ENCODE peak calls at places on chromosome 19, in ten cellular contexts. D is GM23338; U is HFF-Myc; Q is mammary epithelial cell; M is foreskin keratinocyte; N is dorsolateral prefrontal cortex; P is AG04450; O is AG09319; F is CD8-positive, alpha-beta T cell; I is brain microvascular endothelial cell. V is an unnamed sample.

GRCh38 chr19:49875801-49876421 is 1.2 kb downstream of the AKT1S1 start:
- DNase-seq in M (no peak), Q (no peak), I (no peak), P (no peak), F (peak), N (peak), U (no peak), O (no peak), D (peak), V (peak)

GRCh38 chr19:34577531-34578101 is 96.1 kb downstream of the WTIP start:
- DNase-seq in D (peak), U (no peak), Q (no peak), O (no peak), P (no peak), N (no peak), F (no peak), M (no peak), I (no peak), V (no peak)

GRCh38 chr19:55036058-55036457 is 2.0 kb downstream of the GP6 start:
- DNase-seq in I (no peak), N (no peak), P (no peak), D (no peak), F (no peak), U (no peak), Q (no peak), M (no peak), O (no peak), V (no peak)

GRCh38 chr19:30476997-30477396 is 104.8 kb downstream of the ZNF536 start:
- DNase-seq in U (no peak), M (no peak), F (no peak), D (no peak), I (no peak), P (no peak), N (no peak), O (no peak), Q (no peak), V (no peak)

GRCh38 chr19:54373781-54374266 is 9.1 kb upstream of the LAIR1 start:
- DNase-seq in O (no peak), U (no peak), D (no peak), M (no peak), Q (no peak), N (no peak), P (no peak), I (no peak), F (no peak), V (no peak)

GRCh38 chr19:30669329-30670010 is 297.3 kb downstream of the ZNF536 start:
- DNase-seq in P (no peak), Q (peak), D (peak), U (no peak), I (peak), N (peak), O (no peak), F (peak), M (no peak), V (peak)

GRCh38 chr19:398719-399118 is 10.2 kb downstream of the C2CD4C start:
- DNase-seq in Q (no peak), M (no peak), I (no peak), U (no peak), D (no peak), N (no peak), P (no peak), O (no peak), F (no peak), V (no peak)

GRCh38 chr19:49357186-49357585 is 5.0 kb downstream of the TEAD2 start:
- DNase-seq in Q (no peak), P (no peak), M (no peak), D (no peak), O (no peak), U (no peak), F (no peak), I (no peak), N (no peak), V (no peak)

GRCh38 chr19:36605101-36605838 is at the start of gene ZNF382:
- DNase-seq in P (peak), Q (peak), I (peak), N (peak), M (peak), F (peak), U (no peak), D (peak), O (peak), V (peak)

GRCh38 chr19:19096641-19097627 is 33.1 kb downstream of the SLC25A42 start:
- DNase-seq in N (no peak), O (no peak), F (no peak), D (no peak), U (no peak), P (no peak), I (no peak), Q (no peak), M (no peak), V (no peak)

GRCh38 chr19:53308339-53308811 is 25.2 kb upstream of the ZNF845 start:
- DNase-seq in U (no peak), Q (no peak), I (no peak), F (no peak), O (no peak), P (no peak), D (peak), M (no peak), N (no peak), V (no peak)

GRCh38 chr19:29810504-29810871 is 1.3 kb upstream of the CCNE1 start:
- DNase-seq in Q (peak), F (no peak), P (no peak), D (no peak), I (peak), U (no peak), N (no peak), M (peak), O (no peak), V (no peak)

GRCh38 chr19:44592451-44592890 is 20.9 kb upstream of the IGSF23 start:
- DNase-seq in O (no peak), I (no peak), Q (no peak), U (no peak), P (no peak), D (no peak), F (no peak), M (no peak), N (no peak), V (no peak)

GRCh38 chr19:46825731-46826055 is 25.0 kb downstream of the AP2S1 start:
- DNase-seq in O (no peak), Q (peak), N (no peak), M (peak), D (no peak), U (no peak), I (no peak), P (no peak), F (no peak), V (no peak)

GRCh38 chr19:48169585-48169973 is 565 bp downstream of the LIG1 start:
- DNase-seq in U (no peak), P (peak), F (peak), Q (peak), I (peak), D (peak), O (peak), N (peak), M (peak), V (peak)

GRCh38 chr19:364496-365287 is 20.1 kb upstream of the MIER2 start:
- DNase-seq in U (no peak), N (peak), P (no peak), I (no peak), F (no peak), Q (no peak), D (no peak), O (no peak), M (no peak), V (no peak)

GRCh38 chr19:49988433-49988832 is 27.5 kb upstream of the SIGLEC11 start:
- DNase-seq in U (no peak), D (no peak), M (peak), F (no peak), P (peak), O (no peak), Q (peak), N (peak), I (peak), V (no peak)

GRCh38 chr19:33293255-33294057 is 8.9 kb downstream of the CEBPA start:
- DNase-seq in M (peak), N (no peak), Q (peak), I (peak), P (peak), O (peak), F (no peak), U (no peak), D (no peak), V (no peak)

GRCh38 chr19:13850910-13851753 is 25.8 kb upstream of the NANOS3 start:
- DNase-seq in M (peak), O (peak), D (no peak), N (peak), F (peak), U (peak), P (peak), I (peak), Q (peak), V (no peak)

GRCh38 chr19:17872251-17873001 is 681 bp downstream of the SLC5A5 start:
- DNase-seq in N (no peak), O (no peak), I (no peak), U (no peak), Q (no peak), F (no peak), D (peak), P (no peak), M (no peak), V (no peak)

GRCh38 chr19:49017666-49018351 is 918 bp upstream of the LHB start:
- DNase-seq in D (peak), U (peak), I (peak), Q (no peak), M (no peak), N (no peak), O (no peak), F (peak), P (no peak), V (peak)

GRCh38 chr19:1087813-1088418 is 7.3 kb downstream of the POLR2E start:
- DNase-seq in N (peak), D (no peak), Q (no peak), O (no peak), I (no peak), M (no peak), P (no peak), U (no peak), F (no peak), V (no peak)

GRCh38 chr19:7869453-7869909 is 4.7 kb downstream of the PRR36 start:
- DNase-seq in O (no peak), I (no peak), D (peak), F (peak), Q (peak), U (no peak), N (no peak), P (no peak), M (peak), V (peak)

GRCh38 chr19:18514800-18515682 is 6.8 kb downstream of the ELL start:
- DNase-seq in O (no peak), I (peak), Q (no peak), P (no peak), D (no peak), M (peak), U (no peak), N (no peak), F (no peak), V (no peak)

GRCh38 chr19:47561440-47562045 is 11.4 kb downstream of the ZNF541 start:
- DNase-seq in I (no peak), P (no peak), M (no peak), O (no peak), F (no peak), U (no peak), Q (no peak), N (no peak), D (no peak), V (no peak)

GRCh38 chr19:18762125-18763023 is 28.7 kb downstream of the COMP start:
- DNase-seq in F (no peak), M (peak), U (no peak), Q (peak), O (no peak), N (no peak), D (peak), I (no peak), P (no peak), V (no peak)

GRCh38 chr19:17796013-17796837 is 1.3 kb downstream of the B3GNT3 start:
- DNase-seq in F (no peak), I (no peak), P (no peak), U (no peak), N (no peak), D (no peak), M (no peak), O (no peak), Q (peak), V (no peak)

GRCh38 chr19:45179063-45179847 is 671 bp downstream of the BLOC1S3 start:
- DNase-seq in D (no peak), Q (peak), P (no peak), N (no peak), F (peak), M (no peak), O (no peak), I (no peak), U (no peak), V (peak)

GRCh38 chr19:10643166-10643967 is 10.8 kb upstream of the ILF3 start:
- DNase-seq in F (no peak), Q (no peak), O (no peak), U (no peak), P (no peak), N (no peak), M (no peak), D (no peak), I (no peak), V (peak)

GRCh38 chr19:42246143-42246868 is 3.9 kb upstream of the GSK3A start:
- DNase-seq in U (no peak), D (peak), F (no peak), N (peak), P (peak), M (peak), Q (peak), I (peak), O (peak), V (no peak)

GRCh38 chr19:3783660-3784584 is 2.3 kb downstream of the MATK start:
- DNase-seq in M (no peak), Q (no peak), F (peak), U (no peak), O (no peak), N (no peak), P (no peak), I (no peak), D (peak), V (no peak)

GRCh38 chr19:18939922-18940775 is 868 bp downstream of the HOMER3 start:
- DNase-seq in P (no peak), U (no peak), I (no peak), O (no peak), F (no peak), N (no peak), D (peak), M (peak), Q (peak), V (peak)

GRCh38 chr19:49820125-49820524 is 2.0 kb downstream of the MED25 start:
- DNase-seq in I (no peak), Q (no peak), M (no peak), N (no peak), O (no peak), F (no peak), U (no peak), P (no peak), D (no peak), V (no peak)

GRCh38 chr19:11692127-11692790 is 46.5 kb downstream of the ZNF823 start:
- DNase-seq in O (no peak), F (no peak), D (no peak), N (no peak), I (no peak), Q (no peak), P (no peak), M (no peak), U (no peak), V (no peak)

GRCh38 chr19:35013047-35013819 is 13.1 kb downstream of the GRAMD1A start:
- DNase-seq in F (peak), P (no peak), N (no peak), I (peak), U (no peak), O (no peak), M (no peak), Q (peak), D (peak), V (peak)

GRCh38 chr19:42831221-42832019 is 48.1 kb downstream of the PSG1 start:
- DNase-seq in I (no peak), Q (peak), D (no peak), O (no peak), P (no peak), N (no peak), M (peak), U (no peak), F (no peak), V (no peak)

GRCh38 chr19:11291991-11292390 is 4.0 kb upstream of the TSPAN16 start:
- DNase-seq in O (no peak), P (no peak), Q (no peak), N (no peak), D (no peak), M (no peak), F (no peak), I (no peak), U (no peak), V (no peak)

GRCh38 chr19:12886943-12887747 is at the start of gene KLF1:
- DNase-seq in M (no peak), I (no peak), U (no peak), D (no peak), P (no peak), F (no peak), Q (no peak), N (no peak), O (no peak), V (no peak)

GRCh38 chr19:40689339-40690049 is 957 bp downstream of the NUMBL start:
- DNase-seq in P (no peak), N (no peak), D (peak), Q (no peak), F (no peak), I (peak), M (no peak), O (no peak), U (no peak), V (no peak)
- TF ChIP-seq CTCF in P (no peak), N (no peak), D (no peak), Q (no peak), F (no peak), I (no peak), M (no peak), O (no peak), U (no peak), V (no peak)

GRCh38 chr19:2259331-2259730 is 3.1 kb upstream of the JSRP1 start:
- DNase-seq in Q (no peak), M (no peak), N (no peak), U (no peak), F (no peak), O (no peak), P (no peak), I (no peak), D (no peak), V (no peak)

GRCh38 chr19:2260341-2260751 is 4.1 kb upstream of the JSRP1 start:
- DNase-seq in F (no peak), Q (no peak), O (no peak), N (no peak), M (no peak), U (no peak), D (no peak), I (no peak), P (no peak), V (no peak)

GRCh38 chr19:2255982-2256685 is at the start of gene JSRP1:
- DNase-seq in F (no peak), P (no peak), M (no peak), I (no peak), O (no peak), N (no peak), D (peak), U (no peak), Q (no peak), V (peak)

GRCh38 chr19:2266183-2266993 is 10.2 kb upstream of the JSRP1 start:
- DNase-seq in O (no peak), P (peak), N (peak), M (no peak), U (no peak), D (no peak), I (peak), F (no peak), Q (peak), V (peak)

DNA sequence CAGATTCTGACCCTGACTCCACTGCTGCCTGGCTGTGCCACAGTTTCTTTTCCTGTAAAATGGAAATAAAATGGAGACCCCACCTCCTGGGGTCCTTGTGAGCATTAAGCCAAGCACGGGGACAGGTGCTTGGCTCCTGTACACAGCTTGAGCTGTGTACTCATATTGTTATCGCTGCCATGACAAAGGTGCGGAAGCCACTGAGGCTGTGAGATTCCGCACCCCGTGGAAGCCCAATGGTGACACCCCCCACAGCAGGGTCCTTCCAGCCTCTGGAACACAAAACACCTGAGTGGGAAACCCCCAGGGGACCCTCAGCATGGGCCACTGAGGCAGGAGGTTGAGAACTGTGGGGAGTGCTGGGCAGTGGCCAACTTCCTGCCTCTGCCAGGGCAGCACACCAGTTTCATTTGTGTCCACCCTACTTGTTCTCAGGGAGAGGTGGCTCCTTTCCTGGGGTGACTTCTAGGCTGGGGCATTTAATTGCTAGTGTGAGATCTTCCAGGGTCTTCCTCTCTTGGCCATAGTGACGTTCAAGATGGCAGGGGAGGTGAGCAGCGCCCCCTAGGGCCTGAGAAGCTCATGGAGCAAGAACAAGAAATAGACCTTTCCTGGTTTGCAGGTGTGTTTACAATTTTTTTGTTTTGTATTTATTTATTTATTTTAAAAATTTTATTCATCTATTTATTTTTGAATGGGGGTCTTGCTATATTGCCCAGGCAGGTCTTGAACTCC is 5.4 kb upstream of the JSRP1 start:
- DNase-seq in U (no peak), I (no peak), O (no peak), N (no peak), F (peak), D (peak), M (no peak), Q (no peak), P (no peak), V (no peak)
- TF ChIP-seq CTCF in U (peak), I (peak), O (peak), N (peak), F (peak), D (peak), M (peak), Q (peak), P (peak), V (peak)

DNA sequence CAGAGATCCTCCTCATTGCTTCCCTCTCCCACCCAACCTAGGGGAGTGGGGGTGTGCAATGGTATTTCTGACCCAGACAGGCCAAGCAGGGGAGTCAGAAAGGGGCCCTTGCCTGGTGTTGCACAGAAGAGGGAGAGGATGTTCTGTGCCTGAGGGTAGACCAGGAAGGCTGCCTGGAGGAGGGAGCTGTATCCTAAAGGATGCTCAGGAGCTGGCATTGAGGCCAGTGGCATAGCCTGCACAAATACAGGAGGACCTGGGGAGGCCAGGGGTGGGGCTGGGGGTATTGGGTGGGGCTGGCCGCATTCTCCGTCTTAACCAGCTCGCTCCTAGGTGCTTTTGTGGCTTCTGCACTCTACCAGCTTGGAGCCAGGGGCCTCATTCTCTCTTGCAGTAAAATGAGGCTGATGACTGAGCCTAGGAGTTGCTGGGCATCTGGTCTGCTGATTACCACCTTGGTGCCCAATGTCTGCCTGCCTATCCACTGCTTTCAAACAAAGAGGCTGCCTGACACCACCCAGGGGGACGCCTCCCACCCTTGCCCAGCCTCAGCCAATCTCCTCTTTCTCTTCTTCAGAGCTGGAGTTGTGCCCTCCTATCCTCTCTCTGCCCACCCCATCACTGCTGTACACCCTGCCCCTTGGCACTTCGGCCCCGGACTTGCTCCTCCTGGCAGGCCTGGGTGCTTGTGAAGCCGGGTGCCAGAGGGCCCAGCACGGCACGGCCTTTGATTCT is 4.6 kb downstream of the RNF225 start:
- DNase-seq in O (no peak), P (no peak), U (no peak), Q (no peak), F (no peak), N (peak), M (no peak), I (no peak), D (no peak), V (no peak)
- TF ChIP-seq CTCF in O (no peak), P (no peak), U (no peak), Q (no peak), F (no peak), N (no peak), M (no peak), I (no peak), D (no peak), V (no peak)

DNA sequence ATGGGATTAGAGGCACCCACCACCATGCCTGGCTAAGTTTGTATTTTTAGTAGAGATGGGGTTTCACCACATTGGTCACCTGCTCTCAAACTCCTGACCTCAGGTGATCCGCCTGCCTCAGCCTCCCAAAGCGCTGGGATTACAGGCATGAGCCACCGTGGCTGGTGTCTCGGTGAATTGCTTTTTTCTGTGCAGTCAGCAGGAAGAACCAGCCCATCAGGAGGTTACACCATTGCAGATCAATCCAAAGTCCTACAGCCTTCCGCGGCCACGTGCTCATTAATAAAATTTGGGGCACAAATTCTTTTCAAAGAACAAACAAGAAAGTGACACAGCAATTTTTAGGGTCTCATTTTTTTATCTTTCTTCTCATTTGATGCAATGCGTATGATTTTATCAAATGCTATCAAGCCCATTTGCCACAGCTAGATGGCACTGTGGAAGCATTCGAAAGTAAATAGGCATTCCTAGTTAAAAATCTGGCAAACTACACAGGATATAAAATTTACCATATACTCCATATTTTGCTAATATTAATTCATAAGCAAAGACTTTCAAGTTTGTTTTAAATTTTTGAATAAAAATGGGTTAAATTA is 54.4 kb upstream of the ZNF835 start:
- DNase-seq in Q (no peak), O (no peak), P (no peak), U (no peak), M (no peak), N (no peak), I (no peak), D (no peak), F (no peak), V (no peak)
- TF ChIP-seq CTCF in Q (peak), O (no peak), P (no peak), U (no peak), M (peak), N (peak), I (peak), D (no peak), F (no peak), V (no peak)

V was measured in GM20000.